ENCODE peak calls at places on chromosome 17, in ten cellular contexts. One of them, this sample, is unnamed.

GRCh38 chr17:10713336-10713735 is 15.9 kb downstream of the ADPRM start:
- DNase-seq in endothelial cell: no peak
- DNase-seq in ACHN: no peak
- DNase-seq in NCI-H2081: no peak
- DNase-seq in T-helper 2 cell: no peak
- DNase-seq in COR-L47: no peak
- DNase-seq in fibroblast of mammary gland: no peak
- DNase-seq in caudate nucleus: no peak
- DNase-seq in cardiac septum: no peak
- DNase-seq in GM23248: peak; percentile 4
- DNase-seq in this sample: no peak

GRCh38 chr17:51259574-51260236 is at the start of gene MBTD1:
- DNase-seq in endothelial cell: peak; percentile 92
- DNase-seq in ACHN: peak; percentile 96
- DNase-seq in NCI-H2081: peak; percentile 97
- DNase-seq in T-helper 2 cell: peak; percentile 94
- DNase-seq in COR-L47: peak; percentile 92
- DNase-seq in fibroblast of mammary gland: peak; percentile 95
- DNase-seq in caudate nucleus: peak; percentile 97
- DNase-seq in cardiac septum: peak; percentile 97
- DNase-seq in GM23248: peak; percentile 92
- DNase-seq in this sample: peak; percentile 93

GRCh38 chr17:57532966-57533365 is 212.1 kb downstream of the CCDC182 start:
- DNase-seq in endothelial cell: no peak
- DNase-seq in ACHN: no peak
- DNase-seq in NCI-H2081: no peak
- DNase-seq in T-helper 2 cell: no peak
- DNase-seq in COR-L47: no peak
- DNase-seq in fibroblast of mammary gland: no peak
- DNase-seq in caudate nucleus: no peak
- DNase-seq in cardiac septum: no peak
- DNase-seq in GM23248: no peak
- DNase-seq in this sample: no peak

GRCh38 chr17:49730787-49731441 is 23.1 kb upstream of the SLC35B1 start:
- DNase-seq in endothelial cell: no peak
- DNase-seq in ACHN: no peak
- DNase-seq in NCI-H2081: no peak
- DNase-seq in T-helper 2 cell: no peak
- DNase-seq in COR-L47: no peak
- DNase-seq in fibroblast of mammary gland: no peak
- DNase-seq in caudate nucleus: no peak
- DNase-seq in cardiac septum: no peak
- DNase-seq in GM23248: no peak
- DNase-seq in this sample: no peak

GRCh38 chr17:28216528-28216927 is 102.5 kb upstream of the TMEM97 start:
- DNase-seq in endothelial cell: no peak
- DNase-seq in ACHN: no peak
- DNase-seq in NCI-H2081: no peak
- DNase-seq in T-helper 2 cell: no peak
- DNase-seq in COR-L47: no peak
- DNase-seq in fibroblast of mammary gland: peak; percentile 64
- DNase-seq in caudate nucleus: no peak
- DNase-seq in cardiac septum: no peak
- DNase-seq in GM23248: peak; percentile 78
- DNase-seq in this sample: no peak

GRCh38 chr17:63039342-63039741 is 73.3 kb downstream of the TANC2 start:
- DNase-seq in endothelial cell: no peak
- DNase-seq in ACHN: no peak
- DNase-seq in NCI-H2081: peak; percentile 47
- DNase-seq in T-helper 2 cell: no peak
- DNase-seq in COR-L47: peak; percentile 52
- DNase-seq in fibroblast of mammary gland: peak; percentile 18
- DNase-seq in caudate nucleus: peak; percentile 13
- DNase-seq in cardiac septum: no peak
- DNase-seq in GM23248: no peak
- DNase-seq in this sample: no peak

GRCh38 chr17:29141484-29141835 is 38.7 kb downstream of the MYO18A start:
- DNase-seq in endothelial cell: no peak
- DNase-seq in ACHN: no peak
- DNase-seq in NCI-H2081: no peak
- DNase-seq in T-helper 2 cell: no peak
- DNase-seq in COR-L47: no peak
- DNase-seq in fibroblast of mammary gland: no peak
- DNase-seq in caudate nucleus: no peak
- DNase-seq in cardiac septum: no peak
- DNase-seq in GM23248: no peak
- DNase-seq in this sample: no peak

GRCh38 chr17:80901319-80901718 is 90.3 kb upstream of the CHMP6 start:
- DNase-seq in endothelial cell: no peak
- DNase-seq in ACHN: no peak
- DNase-seq in NCI-H2081: no peak
- DNase-seq in T-helper 2 cell: no peak
- DNase-seq in COR-L47: no peak
- DNase-seq in fibroblast of mammary gland: no peak
- DNase-seq in caudate nucleus: peak; percentile 70
- DNase-seq in cardiac septum: no peak
- DNase-seq in GM23248: no peak
- DNase-seq in this sample: no peak

GRCh38 chr17:29777663-29778062 is 152.4 kb downstream of the SSH2 start:
- DNase-seq in endothelial cell: no peak
- DNase-seq in ACHN: no peak
- DNase-seq in NCI-H2081: no peak
- DNase-seq in T-helper 2 cell: no peak
- DNase-seq in COR-L47: no peak
- DNase-seq in fibroblast of mammary gland: no peak
- DNase-seq in caudate nucleus: no peak
- DNase-seq in cardiac septum: no peak
- DNase-seq in GM23248: no peak
- DNase-seq in this sample: no peak